ENCODE peak calls at places on chromosome 19, in six cellular contexts. R is NCI-H1417; S is cardiac fibroblast; M is GOT3; A is stimulated activated CD4-positive, alpha-beta T cell treated with anti-CD3 and anti-CD28 coated beads, Interleukin-4, amount 100 ng/mL, for 1 hour; C is fibroblast of mammary gland. P is an unnamed sample.

GRCh38 chr19:42275103-42275502 is 6.1 kb downstream of the CIC start:
- DNase-seq in R (no peak), S (no peak), M (no peak), A (no peak), C (no peak), P (no peak)

GRCh38 chr19:14479985-14480694 is 5.0 kb upstream of the PTGER1 start:
- DNase-seq in R (no peak), S (peak), M (no peak), A (peak), C (no peak), P (no peak)

GRCh38 chr19:16825312-16826168 is 3.7 kb upstream of the SIN3B start:
- DNase-seq in R (no peak), S (peak), M (no peak), A (no peak), C (peak), P (peak)

GRCh38 chr19:47729468-47729798 is 15.9 kb upstream of the NOP53 start:
- DNase-seq in R (no peak), S (peak), M (no peak), A (no peak), C (peak), P (no peak)

GRCh38 chr19:18609717-18610051 is 3.0 kb upstream of the TMEM59L start:
- DNase-seq in R (no peak), S (no peak), M (no peak), A (no peak), C (no peak), P (no peak)

GRCh38 chr19:47444388-47444821 is 25.1 kb upstream of the MEIS3 start:
- DNase-seq in R (no peak), S (no peak), M (no peak), A (peak), C (no peak), P (no peak)

GRCh38 chr19:51702103-51702753 is 9.1 kb downstream of the SPACA6 start:
- DNase-seq in R (no peak), S (peak), M (no peak), A (peak), C (peak), P (no peak)

GRCh38 chr19:31339405-31339804 is 9.8 kb downstream of the TSHZ3 start:
- DNase-seq in R (no peak), S (peak), M (no peak), A (no peak), C (no peak), P (no peak)